ENCODE peak calls at places on chromosomes 12 and 14, in ten cellular contexts. B is astrocyte of the spinal cord; R is NCI-H1092; V is stimulated activated CD4-positive, alpha-beta T cell treated with anti-CD3 and anti-CD28 coated beads, Interleukin-1b, Interleukin-23, amount 100 ng/mL, for 24 hours; K is psoas muscle; C is OCI-LY7; D is lower lobe of right lung; E is WTC11; Y is HL-60; Z is nucleus accumbens. T is an unnamed sample.

GRCh38 chr12:52132754-52133161 is 53.3 kb downstream of the SMIM41 start:
- DNase-seq in Y (no peak), D (no peak), K (peak), B (no peak), C (no peak), V (no peak), R (no peak), Z (no peak), E (no peak), T (no peak)

GRCh38 chr12:95096378-95096777 is 23.0 kb upstream of the NR2C1 start:
- DNase-seq in Z (no peak), Y (no peak), V (no peak), K (no peak), E (no peak), D (no peak), R (no peak), C (no peak), B (no peak), T (no peak)

GRCh38 chr14:101369194-101369915 is 191.9 kb upstream of the DIO3 start:
- DNase-seq in Y (no peak), R (no peak), B (no peak), K (peak), D (no peak), Z (no peak), C (no peak), V (no peak), E (no peak), T (no peak)

GRCh38 chr14:100130471-100130870 is 29.0 kb downstream of the DEGS2 start:
- DNase-seq in V (no peak), C (no peak), R (no peak), D (no peak), B (no peak), Y (no peak), K (no peak), E (no peak), Z (no peak), T (no peak)

GRCh38 chr12:46874642-46875041 is 48.8 kb upstream of the SLC38A4 start:
- DNase-seq in E (no peak), K (peak), D (no peak), V (no peak), Y (no peak), R (no peak), C (no peak), Z (no peak), B (no peak), T (no peak)

GRCh38 chr14:68888883-68889282 is 90.2 kb downstream of the ACTN1 start:
- DNase-seq in E (no peak), C (no peak), K (peak), B (no peak), D (no peak), R (no peak), Y (no peak), Z (no peak), V (no peak), T (no peak)

GRCh38 chr12:10634427-10634826 is 21.0 kb upstream of the MAGOHB start:
- DNase-seq in B (peak), V (no peak), R (no peak), Y (no peak), D (no peak), K (no peak), E (no peak), C (no peak), Z (no peak), T (no peak)

GRCh38 chr12:47549258-47549657 is 156.6 kb downstream of the RPAP3 start:
- DNase-seq in Y (no peak), C (no peak), K (no peak), R (no peak), Z (no peak), V (no peak), B (no peak), E (no peak), D (no peak), T (no peak)

GRCh38 chr12:112950701-112951100 is 12.4 kb downstream of the OAS3 start:
- DNase-seq in Y (no peak), K (no peak), Z (no peak), B (no peak), C (no peak), V (no peak), D (no peak), R (no peak), E (no peak), T (no peak)

GRCh38 chr14:76868453-76869170 is 42.4 kb downstream of the LRRC74A start:
- DNase-seq in Y (no peak), Z (no peak), V (no peak), D (no peak), C (no peak), E (no peak), K (no peak), B (no peak), R (no peak), T (no peak)

GRCh38 chr12:54359762-54360351 is 4.4 kb downstream of the GPR84 start:
- DNase-seq in R (no peak), Z (no peak), D (no peak), K (no peak), Y (no peak), E (no peak), B (no peak), V (no peak), C (no peak), T (no peak)

GRCh38 chr14:68362841-68363240 is 430.0 kb downstream of the ZFP36L1 start:
- DNase-seq in V (no peak), R (no peak), C (peak), B (no peak), Z (no peak), Y (no peak), K (no peak), D (no peak), E (no peak), T (no peak)

GRCh38 chr14:53711205-53711604 is 245.4 kb downstream of the BMP4 start:
- DNase-seq in K (no peak), D (no peak), R (no peak), B (no peak), E (no peak), V (no peak), C (no peak), Y (no peak), Z (no peak), T (no peak)

GRCh38 chr12:57477710-57478681 is 1.7 kb downstream of the ARHGAP9 start:
- DNase-seq in Z (no peak), R (no peak), E (no peak), C (peak), K (no peak), Y (peak), D (no peak), V (no peak), B (no peak), T (no peak)

GRCh38 chr14:104424406-104425072 is 155.0 kb upstream of the C14orf180 start:
- DNase-seq in C (no peak), Y (no peak), K (no peak), E (no peak), Z (peak), B (no peak), R (peak), V (no peak), D (no peak), T (no peak)

GRCh38 chr12:1445807-1446206 is 148.6 kb downstream of the FBXL14 start:
- DNase-seq in C (no peak), R (no peak), V (no peak), K (no peak), D (no peak), E (no peak), Y (no peak), Z (no peak), B (no peak), T (no peak)

GRCh38 chr12:108955225-108955835 is 65.5 kb downstream of the SVOP start:
- DNase-seq in R (no peak), Z (no peak), K (peak), E (no peak), C (no peak), B (peak), D (no peak), V (no peak), Y (no peak), T (no peak)

GRCh38 chr14:103542545-103543088 is 13.6 kb downstream of the TRMT61A start:
- DNase-seq in Y (no peak), Z (peak), V (no peak), C (no peak), B (no peak), E (peak), D (peak), R (peak), K (peak), T (no peak)

GRCh38 chr14:25833341-25834121 is 764.3 kb downstream of the NOVA1 start:
- DNase-seq in V (no peak), Y (peak), R (peak), C (peak), D (no peak), K (no peak), E (peak), Z (peak), B (peak), T (peak)

GRCh38 chr14:31420013-31420318 is 384 bp downstream of the HEATR5A start:
- DNase-seq in C (peak), E (peak), V (peak), Y (no peak), B (no peak), D (peak), K (peak), R (peak), Z (peak), T (no peak)

GRCh38 chr12:95671265-95671664 is 119.3 kb downstream of the NTN4 start:
- DNase-seq in K (no peak), B (no peak), V (no peak), D (no peak), Y (no peak), E (peak), C (no peak), Z (no peak), R (no peak), T (no peak)

GRCh38 chr12:46404225-46404631 is 31.7 kb upstream of the SLC38A2 start:
- DNase-seq in B (peak), E (no peak), Z (no peak), C (no peak), D (no peak), Y (no peak), K (no peak), V (no peak), R (no peak), T (peak)

GRCh38 chr14:51035611-51036192 is 59.2 kb downstream of the TRIM9 start:
- DNase-seq in D (no peak), K (no peak), R (no peak), Z (no peak), C (no peak), Y (no peak), E (no peak), V (no peak), B (peak), T (peak)

T was measured in astrocyte of the cerebellum.